ENCODE peak calls at places on chromosome 2, in six cellular contexts. L, E, Z, S, A and R are unnamed samples.

GRCh38 chr2:203451011-203451410 is 84.1 kb downstream of the RAPH1 start:
- DNase-seq in L (no peak), E (no peak), Z (peak; percentile 31), S (no peak), A (no peak), R (peak; percentile 25)

GRCh38 chr2:188601391-188601790 is 309.7 kb downstream of the GULP1 start:
- DNase-seq in L (no peak), E (peak; percentile 4), Z (no peak), S (no peak), A (no peak), R (no peak)

GRCh38 chr2:17821080-17821479 is 4.8 kb downstream of the MSGN1 start:
- DNase-seq in L (no peak), E (no peak), Z (no peak), S (no peak), A (peak; percentile 38), R (no peak)

GRCh38 chr2:208255557-208256106 is 761 bp upstream of the IDH1 start:
- DNase-seq in L (no peak), E (no peak), Z (no peak), S (no peak), A (no peak), R (no peak)

GRCh38 chr2:195658541-195658890 is 1.5 kb downstream of the SLC39A10 start:
- DNase-seq in L (no peak), E (no peak), Z (peak; percentile 90), S (peak; percentile 80), A (no peak), R (peak; percentile 92)

GRCh38 chr2:165149439-165149838 is 54.4 kb downstream of the SCN3A start:
- DNase-seq in L (no peak), E (no peak), Z (no peak), S (no peak), A (no peak), R (no peak)

GRCh38 chr2:239441724-239442123 is 40.9 kb upstream of the HDAC4 start:
- DNase-seq in L (no peak), E (no peak), Z (no peak), S (no peak), A (no peak), R (no peak)

GRCh38 chr2:179338681-179339080 is 74.0 kb upstream of the SESTD1 start:
- DNase-seq in L (no peak), E (no peak), Z (peak; percentile 31), S (peak; percentile 48), A (no peak), R (peak; percentile 52)

GRCh38 chr2:168429988-168430387 is 26.1 kb upstream of the CERS6 start:
- DNase-seq in L (no peak), E (no peak), Z (no peak), S (no peak), A (no peak), R (no peak)

GRCh38 chr2:156397229-156397628 is 39.0 kb upstream of the GPD2 start:
- DNase-seq in L (no peak), E (no peak), Z (no peak), S (no peak), A (no peak), R (no peak)

GRCh38 chr2:174331731-174332606 is 2.8 kb upstream of the SP9 start:
- DNase-seq in L (peak; percentile 57), E (peak; percentile 46), Z (no peak), S (peak; percentile 10), A (no peak), R (no peak)

GRCh38 chr2:237059155-237059875 is 26.4 kb upstream of the COPS8 start:
- DNase-seq in L (no peak), E (no peak), Z (no peak), S (no peak), A (no peak), R (no peak)
- H2AK5ac ChIP-seq in L (no peak overlapping the region), E (no peak overlapping the region), Z (no peak overlapping the region), S (no peak overlapping the region), A (no peak overlapping the region), R (peak overlapping the region; percentile 95)

GRCh38 chr2:128468186-128468585 is 149.5 kb upstream of the HS6ST1 start:
- DNase-seq in L (no peak), E (no peak), Z (no peak), S (no peak), A (no peak), R (no peak)
- H3K14ac ChIP-seq in L (no peak overlapping the region), E (no peak overlapping the region), Z (no peak overlapping the region), S (no peak overlapping the region), A (no peak overlapping the region), R (no peak overlapping the region)

GRCh38 chr2:37549598-37549997 is 121.8 kb downstream of the CDC42EP3 start:
- DNase-seq in L (no peak), E (no peak), Z (no peak), S (no peak), A (no peak), R (no peak)

GRCh38 chr2:37543967-37544366 is 127.5 kb downstream of the CDC42EP3 start:
- DNase-seq in L (no peak), E (no peak), Z (no peak), S (no peak), A (no peak), R (no peak)

GRCh38 chr2:37550197-37550596 is 121.2 kb downstream of the CDC42EP3 start:
- DNase-seq in L (no peak), E (no peak), Z (no peak), S (no peak), A (no peak), R (no peak)

DNA sequence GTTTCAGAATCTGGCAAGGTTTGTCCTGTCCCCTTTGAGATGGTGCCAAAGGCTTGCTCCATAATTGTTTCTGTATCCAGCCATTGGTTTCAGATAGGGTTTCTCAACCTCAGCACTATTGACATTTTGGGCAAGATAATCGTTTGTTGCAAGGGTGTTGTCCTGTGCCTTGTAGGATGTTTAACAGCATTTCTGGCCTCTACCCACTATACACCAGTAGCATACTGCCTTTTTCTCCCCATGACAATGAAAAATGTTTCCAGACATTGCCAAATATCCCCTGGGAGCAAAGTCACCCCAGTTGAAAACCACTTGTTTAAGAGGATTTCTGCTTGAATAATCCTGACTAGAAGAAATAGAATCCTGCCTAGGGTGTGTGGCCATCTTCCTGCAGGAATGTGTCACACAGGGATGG is 126.8 kb downstream of the CDC42EP3 start:
- DNase-seq in L (no peak), E (no peak), Z (no peak), S (no peak), A (no peak), R (no peak)
- H2AK5ac ChIP-seq in L (no peak overlapping the region), E (no peak overlapping the region), Z (no peak overlapping the region), S (no peak overlapping the region), A (no peak overlapping the region), R (no peak overlapping the region)

DNA sequence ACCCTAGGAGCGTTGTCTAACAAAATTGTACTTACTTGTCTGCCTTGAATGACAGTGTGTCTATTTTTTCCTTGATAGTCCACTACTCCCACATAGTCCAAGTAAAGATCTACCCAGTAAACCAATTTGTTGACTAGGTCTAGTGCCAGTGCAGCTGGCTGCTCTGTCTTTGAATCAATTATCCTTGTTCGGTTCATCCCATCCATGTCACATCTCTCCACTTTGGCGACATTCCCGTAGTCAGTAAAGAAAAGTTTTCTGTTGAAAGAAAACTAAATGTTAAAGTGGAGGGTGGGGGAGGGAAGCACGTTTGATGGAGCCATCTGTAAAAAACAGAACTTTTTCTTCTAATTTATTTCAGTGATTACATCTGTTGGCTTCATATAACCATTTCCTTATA is 1068.8 kb downstream of the LRP1B start:
- DNase-seq in L (no peak), E (no peak), Z (no peak), S (no peak), A (no peak), R (no peak)
- H3K14ac ChIP-seq in L (no peak overlapping the region), E (no peak overlapping the region), Z (no peak overlapping the region), S (no peak overlapping the region), A (no peak overlapping the region), R (no peak overlapping the region)

DNA sequence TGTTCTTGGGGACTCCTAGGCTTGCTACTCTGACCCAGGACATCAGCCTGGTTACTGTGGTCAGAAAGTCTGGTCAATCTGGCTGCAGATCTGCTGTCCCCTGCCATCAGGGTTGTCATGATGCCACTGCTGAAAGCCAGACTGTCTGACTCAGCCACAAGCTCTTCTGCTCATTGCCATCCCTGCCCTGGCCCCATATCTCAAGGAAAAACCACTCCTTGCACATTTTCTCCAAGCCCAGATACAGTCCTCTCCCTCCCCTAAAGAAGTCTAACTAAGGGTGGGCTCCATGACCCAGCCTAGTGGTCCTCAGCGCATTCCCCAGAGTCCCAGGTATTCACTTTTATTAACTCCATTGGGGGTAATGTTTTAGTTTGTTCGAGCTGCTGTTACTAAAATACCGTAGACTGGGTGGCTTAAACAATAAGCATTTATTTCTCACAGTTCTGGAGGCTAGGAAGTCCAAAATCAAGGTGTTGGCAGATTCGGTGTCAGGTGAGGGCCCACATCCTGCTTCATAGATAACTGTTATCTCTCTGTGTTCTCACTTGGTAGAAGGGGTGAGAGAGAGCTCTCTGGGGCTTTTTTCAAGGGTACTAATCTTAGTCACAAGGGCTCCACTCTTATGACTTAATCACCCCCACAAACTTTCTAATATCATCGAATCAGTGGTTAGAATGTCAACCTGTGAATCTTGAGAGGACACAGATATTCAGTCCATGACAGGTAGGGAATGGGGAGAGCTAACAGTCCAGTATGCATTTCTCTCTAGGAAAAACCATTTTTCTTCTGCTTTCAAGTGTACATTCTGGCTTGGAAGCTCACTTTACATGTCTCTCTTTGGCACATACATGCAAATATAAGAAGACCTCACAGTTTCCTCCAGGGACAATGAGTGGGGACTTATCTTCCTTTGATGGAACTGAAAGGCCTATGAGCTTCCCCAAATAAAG is 94.8 kb upstream of the CXCR4 start:
- DNase-seq in L (no peak), E (no peak), Z (no peak), S (no peak), A (no peak), R (no peak)
- H2AK5ac ChIP-seq in L (no peak overlapping the region), E (no peak overlapping the region), Z (no peak overlapping the region), S (no peak overlapping the region), A (no peak overlapping the region), R (no peak overlapping the region)

DNA sequence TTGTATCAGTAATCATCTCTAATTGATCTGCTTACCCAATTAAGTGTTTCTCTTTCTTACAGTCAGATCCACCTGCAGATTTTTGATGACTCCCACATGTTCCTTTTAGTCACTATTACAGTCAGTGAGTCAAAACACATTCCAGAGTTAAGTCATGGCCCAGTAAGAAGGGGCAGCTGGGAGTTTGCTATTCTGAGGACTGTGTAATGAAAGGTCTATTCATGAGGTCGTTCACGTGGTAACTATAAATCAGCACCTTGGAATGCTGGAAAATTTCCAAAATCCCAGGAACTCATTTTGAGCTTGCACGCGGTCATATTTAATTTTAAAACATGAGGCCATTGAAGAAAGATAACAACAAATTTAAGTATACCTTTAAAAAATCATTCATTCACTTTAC is 252.5 kb downstream of the XIRP2 start:
- DNase-seq in L (no peak), E (no peak), Z (peak; percentile 100), S (peak; percentile 88), A (no peak), R (no peak)
- H3K14ac ChIP-seq in L (no peak overlapping the region), E (no peak overlapping the region), Z (no peak overlapping the region), S (no peak overlapping the region), A (no peak overlapping the region), R (no peak overlapping the region)

GRCh38 chr2:70574102-70574501 is 20.5 kb upstream of the TGFA start:
- DNase-seq in L (no peak), E (no peak), Z (no peak), S (no peak), A (no peak), R (no peak)
- H2AK5ac ChIP-seq in L (no peak overlapping the region), E (no peak overlapping the region), Z (no peak overlapping the region), S (no peak overlapping the region), A (no peak overlapping the region), R (no peak overlapping the region)